ENCODE peak calls at places on chromosomes 12 and 14, in eight cellular contexts. Q is H1, O is GM12878, J is SK-N-SH, V is transverse colon, B is HCT116, L is sigmoid colon, D is GM23338. T is an unnamed sample.

GRCh38 chr12:25566550-25566949 is 13.5 kb upstream of the LMNTD1 start:
- DNase-seq in Q (no peak), O (no peak), J (no peak), V (no peak), B (no peak), L (no peak), D (no peak), T (no peak)

GRCh38 chr14:59823190-59823589 is 47.4 kb downstream of the RTN1 start:
- DNase-seq in Q (no peak), O (peak; percentile 12), J (no peak), V (no peak), B (no peak), L (no peak), D (no peak), T (no peak)

GRCh38 chr12:58341791-58342190 is 400.4 kb downstream of the ATP23 start:
- DNase-seq in Q (no peak), O (no peak), J (no peak), V (no peak), B (no peak), L (no peak), D (no peak), T (no peak)

GRCh38 chr14:39967885-39968284 is 535.7 kb upstream of the FBXO33 start:
- DNase-seq in Q (no peak), O (no peak), J (no peak), V (no peak), B (no peak), L (no peak), D (no peak), T (no peak)

GRCh38 chr12:75976113-75976512 is 55.5 kb downstream of the PHLDA1 start:
- DNase-seq in Q (no peak), O (no peak), J (no peak), V (no peak), B (no peak), L (no peak), D (no peak), T (no peak)

GRCh38 chr14:62071029-62071428 is 308.8 kb downstream of the SNAPC1 start:
- DNase-seq in Q (no peak), O (no peak), J (no peak), V (no peak), B (no peak), L (no peak), D (peak; percentile 42), T (no peak)

GRCh38 chr14:103139371-103140016 is 16.2 kb downstream of the TNFAIP2 start:
- DNase-seq in Q (no peak), O (no peak), J (no peak), V (no peak), B (no peak), L (no peak), D (peak; percentile 53), T (no peak)

GRCh38 chr12:105212431-105212830 is 23.5 kb downstream of the APPL2 start:
- DNase-seq in Q (no peak), O (no peak), J (no peak), V (no peak), B (no peak), L (no peak), D (no peak), T (no peak)

GRCh38 chr12:14261861-14262260 is 103.6 kb upstream of the ATF7IP start:
- DNase-seq in Q (no peak), O (no peak), J (no peak), V (no peak), B (no peak), L (no peak), D (no peak), T (no peak)

GRCh38 chr12:39620664-39621658 is 1.4 kb upstream of the ABCD2 start:
- DNase-seq in Q (no peak), O (peak; percentile 64), J (no peak), V (peak; percentile 16), B (no peak), L (no peak), D (no peak), T (no peak)

GRCh38 chr14:96016761-96017160 is 22.4 kb upstream of the C14orf132 start:
- DNase-seq in Q (no peak), O (no peak), J (no peak), V (no peak), B (no peak), L (no peak), D (no peak), T (no peak)

GRCh38 chr14:76091036-76091435 is 60.7 kb upstream of the GPATCH2L start:
- DNase-seq in Q (no peak), O (no peak), J (no peak), V (no peak), B (no peak), L (peak; percentile 78), D (no peak), T (peak; percentile 72)

GRCh38 chr14:102954081-102954789 is 31.8 kb downstream of the AMN start:
- DNase-seq in Q (no peak), O (no peak), J (no peak), V (no peak), B (no peak), L (no peak), D (no peak), T (no peak)

GRCh38 chr14:68305738-68306137 is 486.2 kb downstream of the RAD51B start:
- DNase-seq in Q (no peak), O (peak; percentile 78), J (no peak), V (no peak), B (no peak), L (no peak), D (no peak), T (no peak)

GRCh38 chr14:54600685-54601084 is 33.8 kb downstream of the SAMD4A start:
- DNase-seq in Q (no peak), O (no peak), J (no peak), V (no peak), B (no peak), L (no peak), D (no peak), T (no peak)
- H3K27ac ChIP-seq in Q (no peak overlapping the region), O (no peak overlapping the region), J (peak overlapping the region; percentile 56), V (no peak overlapping the region), B (no peak overlapping the region), L (no peak overlapping the region), D (no peak overlapping the region), T (no peak overlapping the region)

DNA sequence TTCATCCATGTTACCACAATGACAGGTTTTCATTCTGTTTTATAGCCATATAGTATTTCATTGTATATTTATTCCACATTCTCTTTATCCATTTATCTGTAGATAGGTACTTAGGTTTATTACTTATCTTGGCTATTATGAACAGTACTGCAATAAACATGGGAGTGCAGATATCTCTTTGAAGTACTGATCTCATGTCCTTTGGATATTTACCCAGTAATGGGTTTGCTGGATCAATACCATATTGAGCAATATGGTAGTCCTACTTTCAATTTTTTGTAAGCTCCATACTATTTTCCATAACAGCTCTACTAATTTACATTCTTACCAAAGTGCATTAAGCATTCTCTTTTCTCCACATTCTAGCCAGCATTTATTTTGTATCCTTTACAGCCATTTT is 235.8 kb upstream of the ALG10 start:
- DNase-seq in Q (no peak), O (no peak), J (no peak), V (no peak), B (no peak), L (no peak), D (no peak), T (no peak)
- TF ChIP-seq CTCF in Q (no peak), O (no peak), J (no peak), V (no peak), B (no peak), L (no peak), D (no peak), T (no peak)

DNA sequence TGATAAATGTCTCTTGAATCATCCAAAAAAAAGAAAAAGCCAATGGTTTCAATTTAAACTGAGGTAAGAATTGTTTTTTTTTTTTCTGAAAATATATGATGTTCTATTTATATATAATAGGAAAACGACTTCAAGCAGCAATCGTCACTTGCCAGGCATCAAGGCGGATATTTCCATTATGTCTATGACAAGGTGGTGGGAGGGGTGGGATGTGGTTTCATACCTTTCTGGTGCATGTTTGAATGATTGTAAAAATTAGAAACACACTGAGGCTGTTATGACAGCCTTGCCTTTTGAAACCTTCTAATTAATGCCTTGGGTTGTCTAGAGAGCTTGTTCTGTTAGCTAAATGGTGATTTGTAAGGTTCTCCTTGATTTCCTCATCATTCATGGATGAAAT is 502.9 kb downstream of the DIO2 start:
- DNase-seq in Q (no peak), O (no peak), J (no peak), V (no peak), B (no peak), L (no peak), D (no peak), T (no peak)
- TF ChIP-seq POLR2AphosphoS5 in Q (no peak), O (no peak), J (no peak), V (no peak), B (no peak), L (no peak), D (no peak), T (no peak)

DNA sequence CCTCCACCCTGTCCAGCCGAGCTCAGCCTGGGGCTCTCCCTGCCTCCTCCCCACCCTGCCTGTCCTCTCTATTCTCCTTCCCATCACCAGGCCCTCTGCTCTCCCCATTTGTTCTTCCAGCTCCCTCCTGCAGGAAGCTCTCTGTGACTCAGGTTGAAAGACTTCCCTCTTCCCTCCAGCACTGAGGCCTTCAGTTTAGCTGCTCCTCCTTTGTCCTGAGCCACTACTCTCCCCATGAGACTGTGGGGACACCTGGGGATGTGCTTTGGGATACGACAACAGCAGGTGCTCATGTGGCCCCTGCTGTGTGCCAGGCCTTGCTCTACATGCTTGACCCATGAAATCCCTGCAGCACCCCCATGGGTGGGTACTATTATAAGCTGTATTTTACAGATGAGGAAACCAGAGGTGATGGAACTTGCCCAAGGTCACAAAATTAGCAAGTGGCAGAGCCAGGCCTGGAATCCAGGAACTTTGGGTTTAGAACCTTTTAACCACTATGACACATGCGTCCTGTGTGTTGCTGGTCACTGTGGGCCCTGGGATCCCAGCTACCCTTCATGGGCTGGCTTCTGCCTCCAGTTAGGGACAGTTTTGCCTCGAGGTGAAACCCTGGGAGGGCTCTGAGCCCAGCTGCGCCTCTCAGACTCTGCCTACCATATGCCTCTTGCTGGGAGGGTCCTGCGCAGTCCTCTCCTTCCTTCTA is 5.5 kb downstream of the KRT80 start:
- DNase-seq in Q (no peak), O (no peak), J (no peak), V (no peak), B (no peak), L (no peak), D (no peak), T (no peak)
- H3K27ac ChIP-seq in Q (no peak overlapping the region), O (no peak overlapping the region), J (peak overlapping the region; percentile 87), V (no peak overlapping the region), B (no peak overlapping the region), L (peak overlapping the region; percentile 14), D (no peak overlapping the region), T (peak overlapping the region; percentile 85)

GRCh38 chr14:26276757-26277156 is 321.1 kb downstream of the NOVA1 start:
- DNase-seq in Q (no peak), O (no peak), J (no peak), V (no peak), B (no peak), L (no peak), D (peak; percentile 80), T (no peak)
- TF ChIP-seq CTCF in Q (peak; percentile 74), O (no peak), J (peak; percentile 52), V (no peak), B (no peak), L (no peak), D (peak; percentile 75), T (no peak)